ENCODE peak calls at places on chromosomes 3 and 15, in five cellular contexts. Q is stomach, Y is endothelial cell of umbilical vein, U is GM12878, F is sigmoid colon. P is an unnamed sample.

GRCh38 chr3:177482048-177482741 is 284.9 kb upstream of the TBL1XR1 start:
- DNase-seq in Q (no peak), Y (no peak), U (no peak), F (no peak), P (no peak)

GRCh38 chr15:92606126-92606835 is 49.3 kb downstream of the FAM174B start:
- DNase-seq in Q (no peak), Y (no peak), U (no peak), F (peak), P (no peak)

GRCh38 chr3:184740509-184741258 is 28.8 kb upstream of the MAGEF1 start:
- DNase-seq in Q (peak), Y (no peak), U (no peak), F (no peak), P (peak)

GRCh38 chr3:52121459-52121795 is 32.8 kb downstream of the POC1A start:
- DNase-seq in Q (no peak), Y (peak), U (no peak), F (peak), P (no peak)

GRCh38 chr15:71679223-71680078 is 130.9 kb upstream of the NR2E3 start:
- DNase-seq in Q (no peak), Y (peak), U (no peak), F (no peak), P (peak)

GRCh38 chr3:183946037-183946436 is 61.4 kb upstream of the PARL start:
- DNase-seq in Q (no peak), Y (no peak), U (no peak), F (no peak), P (no peak)

GRCh38 chr15:81182746-81183402 is 13.8 kb upstream of the IL16 start:
- DNase-seq in Q (no peak), Y (no peak), U (no peak), F (peak), P (no peak)

GRCh38 chr3:123036352-123037014 is 8.9 kb upstream of the SEMA5B start:
- DNase-seq in Q (no peak), Y (no peak), U (no peak), F (no peak), P (no peak)

GRCh38 chr3:141797167-141797773 is 34.1 kb downstream of the GRK7 start:
- DNase-seq in Q (peak), Y (peak), U (no peak), F (peak), P (peak)

GRCh38 chr3:50274371-50275104 is 4.3 kb upstream of the LSMEM2 start:
- DNase-seq in Q (peak), Y (peak), U (no peak), F (peak), P (no peak)

GRCh38 chr3:155084567-155084966 is 4.4 kb downstream of the MME start:
- DNase-seq in Q (no peak), Y (no peak), U (no peak), F (no peak), P (no peak)

GRCh38 chr15:66644815-66645345 is 57.2 kb upstream of the SMAD6 start:
- DNase-seq in Q (no peak), Y (peak), U (no peak), F (no peak), P (no peak)

GRCh38 chr3:59581000-59581399 is 531.2 kb upstream of the CFAP20DC start:
- DNase-seq in Q (no peak), Y (no peak), U (no peak), F (no peak), P (no peak)

GRCh38 chr3:50168388-50168787 is 13.3 kb downstream of the SEMA3F start:
- DNase-seq in Q (peak), Y (no peak), U (no peak), F (no peak), P (no peak)

GRCh38 chr3:20683912-20684311 is 497.9 kb upstream of the SGO1 start:
- DNase-seq in Q (no peak), Y (peak), U (no peak), F (peak), P (no peak)

GRCh38 chr3:65953301-65953812 is 85.4 kb downstream of the MAGI1 start:
- DNase-seq in Q (peak), Y (peak), U (no peak), F (no peak), P (no peak)

GRCh38 chr3:151319613-151320012 is 3.0 kb upstream of the GPR87 start:
- DNase-seq in Q (no peak), Y (no peak), U (no peak), F (no peak), P (no peak)

GRCh38 chr3:109806929-109807328 is 469.6 kb upstream of the DPPA4 start:
- DNase-seq in Q (no peak), Y (no peak), U (no peak), F (no peak), P (no peak)

GRCh38 chr3:156726456-156726855 is 52.1 kb downstream of the TIPARP start:
- DNase-seq in Q (no peak), Y (no peak), U (no peak), F (no peak), P (no peak)

GRCh38 chr3:120153294-120153693 is 59.0 kb upstream of the GSK3B start:
- DNase-seq in Q (no peak), Y (peak), U (no peak), F (no peak), P (no peak)

GRCh38 chr3:127961963-127962362 is 46.9 kb downstream of the KBTBD12 start:
- DNase-seq in Q (peak), Y (no peak), U (no peak), F (no peak), P (no peak)

GRCh38 chr3:111652492-111653180 is 57.5 kb upstream of the ZBED2 start:
- DNase-seq in Q (no peak), Y (no peak), U (no peak), F (no peak), P (no peak)

GRCh38 chr3:142947799-142948575 is 15.5 kb downstream of the PAQR9 start:
- DNase-seq in Q (no peak), Y (no peak), U (no peak), F (no peak), P (no peak)

GRCh38 chr15:80920271-80920699 is 69.3 kb downstream of the MESD start:
- DNase-seq in Q (no peak), Y (no peak), U (no peak), F (no peak), P (no peak)

GRCh38 chr15:66770518-66771350 is 68.7 kb downstream of the SMAD6 start:
- DNase-seq in Q (no peak), Y (no peak), U (no peak), F (peak), P (no peak)

GRCh38 chr3:122356402-122356801 is 26.6 kb downstream of the MIX23 start:
- DNase-seq in Q (peak), Y (no peak), U (no peak), F (no peak), P (no peak)

GRCh38 chr3:16203031-16203430 is 28.6 kb downstream of the GALNT15 start:
- DNase-seq in Q (no peak), Y (no peak), U (no peak), F (no peak), P (no peak)

GRCh38 chr15:70012895-70013294 is 84.8 kb downstream of the TLE3 start:
- DNase-seq in Q (no peak), Y (no peak), U (no peak), F (no peak), P (no peak)

DNA sequence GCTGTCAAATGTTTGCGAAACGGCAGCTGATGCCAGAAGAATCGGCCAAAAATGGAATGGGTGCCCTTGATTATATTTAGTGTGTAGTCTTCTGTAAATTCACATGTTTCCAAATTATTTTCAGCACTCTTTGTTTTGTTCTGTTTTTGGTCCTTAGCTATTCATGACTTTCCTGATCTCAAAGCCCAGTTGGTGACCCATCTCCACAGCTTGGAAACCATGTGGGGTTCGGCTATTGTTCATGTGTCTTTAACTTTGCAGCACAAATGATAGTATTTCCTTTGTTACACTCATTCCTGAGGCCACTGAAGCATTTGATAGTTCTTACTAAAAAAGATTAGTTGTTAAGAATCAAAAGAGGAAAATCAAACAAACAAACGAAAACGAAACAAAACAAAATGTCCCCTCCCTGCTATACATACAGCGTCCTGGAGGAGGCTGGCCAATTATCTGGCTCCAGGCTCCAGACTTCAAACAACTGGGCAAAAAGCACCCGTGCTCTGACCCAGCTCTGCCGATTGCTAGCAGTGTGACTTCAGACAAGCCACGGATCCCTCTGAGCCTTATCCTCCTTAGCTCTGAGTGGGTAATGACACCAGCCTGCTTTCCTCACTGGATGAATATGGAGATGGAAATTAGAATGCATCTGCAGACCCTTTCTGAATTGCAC is 121.0 kb downstream of the CACNA2D3 start:
- DNase-seq in Q (peak), Y (no peak), U (no peak), F (no peak), P (no peak)
- H3K4me3 ChIP-seq in Q (peak), Y (no peak), U (no peak), F (no peak), P (peak)

GRCh38 chr15:50247819-50248650 is 17.5 kb downstream of the HDC start:
- DNase-seq in Q (peak), Y (no peak), U (no peak), F (no peak), P (no peak)
- TF ChIP-seq POLR2A in Q (no peak), Y (no peak), U (peak), F (no peak), P (no peak)

DNA sequence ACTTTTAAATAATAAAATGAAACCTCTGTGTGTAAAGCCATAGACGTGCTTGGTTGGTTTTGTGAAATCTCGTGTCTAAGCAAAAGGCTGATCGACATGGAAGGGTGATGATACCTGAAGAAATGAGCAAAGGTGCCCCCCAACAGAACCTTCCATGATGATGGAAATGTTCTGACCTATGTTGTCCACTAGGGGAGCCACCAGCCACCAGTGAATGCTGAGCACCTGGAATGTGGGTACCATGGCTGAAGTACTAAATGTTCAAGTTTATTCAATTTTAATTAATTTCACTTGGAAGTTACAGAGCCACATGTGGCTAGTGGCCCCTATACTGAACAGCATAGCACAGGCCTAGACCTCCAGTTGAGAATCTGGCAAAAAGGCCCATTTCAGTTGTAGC is 158.8 kb downstream of the POLR2M start:
- DNase-seq in Q (no peak), Y (no peak), U (no peak), F (no peak), P (no peak)
- TF ChIP-seq CTCF in Q (no peak), Y (peak), U (peak), F (no peak), P (no peak)

GRCh38 chr15:58331903-58332675 is 99.7 kb upstream of the LIPC start:
- DNase-seq in Q (peak), Y (peak), U (peak), F (peak), P (peak)
- H3K4me3 ChIP-seq in Q (no peak), Y (no peak), U (peak), F (no peak), P (no peak)

GRCh38 chr3:46564190-46565112 is 1.7 kb downstream of the LRRC2 start:
- DNase-seq in Q (no peak), Y (no peak), U (no peak), F (no peak), P (no peak)

GRCh38 chr3:46565113-46565490 is 1.0 kb downstream of the LRRC2 start:
- DNase-seq in Q (no peak), Y (no peak), U (no peak), F (no peak), P (no peak)

GRCh38 chr3:46565607-46566039 is 479 bp downstream of the LRRC2 start:
- DNase-seq in Q (no peak), Y (peak), U (no peak), F (no peak), P (peak)

GRCh38 chr3:46561951-46562350 is 4.2 kb downstream of the LRRC2 start:
- DNase-seq in Q (no peak), Y (no peak), U (no peak), F (no peak), P (no peak)

DNA sequence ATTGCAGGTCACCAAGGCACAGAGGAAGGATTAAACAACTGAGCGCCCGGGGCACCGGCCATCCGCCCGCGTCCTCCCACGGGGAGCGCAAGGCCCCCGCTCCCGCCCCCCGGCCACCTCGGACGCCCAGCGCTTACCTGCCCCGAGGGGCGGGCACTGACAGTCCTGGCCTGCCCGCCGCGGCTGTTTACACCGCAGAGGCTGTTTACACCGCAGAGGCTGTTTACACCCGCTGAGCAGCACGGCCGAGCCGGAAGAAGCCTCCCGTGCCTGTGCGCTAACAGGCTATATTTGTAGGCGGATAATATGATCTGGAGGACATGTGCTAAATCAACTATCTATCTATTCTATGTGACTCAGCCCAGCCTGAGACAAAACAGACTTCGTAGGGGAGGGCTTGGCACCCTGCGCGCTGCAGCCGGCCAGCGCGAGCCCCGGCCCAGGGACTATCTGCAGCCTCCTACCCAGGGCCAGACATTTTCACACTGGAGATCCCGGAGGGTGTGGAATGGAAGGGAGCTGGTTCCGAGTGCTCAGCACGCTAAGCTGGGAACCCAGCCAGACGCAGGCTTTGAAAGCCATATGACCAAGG is at the start of gene LRRC2:
- DNase-seq in Q (peak), Y (peak), U (no peak), F (peak), P (peak)
- TF ChIP-seq POLR2A in Q (no peak), Y (no peak), U (no peak), F (no peak), P (no peak)